ENCODE peak calls at places on chromosomes 11 and 22, in eight cellular contexts. One of them, this sample, is unnamed.

GRCh38 chr11:128283445-128283844 is 303.9 kb downstream of the ETS1 start:
- DNase-seq in fibroblast of mammary gland: no peak
- DNase-seq in cardiac muscle cell: no peak
- DNase-seq in CD8-positive, alpha-beta memory T cell: no peak
- DNase-seq in left ventricle myocardium inferior: no peak
- DNase-seq in CD8-positive, alpha-beta T cell: no peak
- DNase-seq in body of pancreas: no peak
- DNase-seq in upper lobe of right lung: no peak
- DNase-seq in this sample: no peak

GRCh38 chr11:122105009-122105828 is 10.8 kb downstream of the BLID start:
- DNase-seq in fibroblast of mammary gland: no peak
- DNase-seq in upper lobe of right lung: no peak
- DNase-seq in CD8-positive, alpha-beta memory T cell: no peak
- DNase-seq in left ventricle myocardium inferior: no peak
- DNase-seq in CD8-positive, alpha-beta T cell: no peak
- DNase-seq in body of pancreas: no peak
- DNase-seq in cardiac muscle cell: no peak
- DNase-seq in this sample: no peak

GRCh38 chr11:86265194-86265593 is 20.6 kb downstream of the EED start:
- DNase-seq in upper lobe of right lung: no peak
- DNase-seq in cardiac muscle cell: no peak
- DNase-seq in fibroblast of mammary gland: no peak
- DNase-seq in body of pancreas: no peak
- DNase-seq in left ventricle myocardium inferior: no peak
- DNase-seq in CD8-positive, alpha-beta T cell: no peak
- DNase-seq in CD8-positive, alpha-beta memory T cell: no peak
- DNase-seq in this sample: no peak

GRCh38 chr11:107844041-107844440 is 14.5 kb downstream of the SLC35F2 start:
- DNase-seq in body of pancreas: no peak
- DNase-seq in fibroblast of mammary gland: peak
- DNase-seq in CD8-positive, alpha-beta memory T cell: no peak
- DNase-seq in CD8-positive, alpha-beta T cell: no peak
- DNase-seq in cardiac muscle cell: no peak
- DNase-seq in upper lobe of right lung: no peak
- DNase-seq in left ventricle myocardium inferior: no peak
- DNase-seq in this sample: peak

GRCh38 chr11:69213315-69213714 is 57.6 kb downstream of the SMIM38 start:
- DNase-seq in left ventricle myocardium inferior: no peak
- DNase-seq in fibroblast of mammary gland: no peak
- DNase-seq in CD8-positive, alpha-beta T cell: no peak
- DNase-seq in upper lobe of right lung: no peak
- DNase-seq in CD8-positive, alpha-beta memory T cell: no peak
- DNase-seq in cardiac muscle cell: no peak
- DNase-seq in body of pancreas: no peak
- DNase-seq in this sample: no peak

GRCh38 chr11:122646549-122647340 is 8.8 kb upstream of the UBASH3B start:
- DNase-seq in left ventricle myocardium inferior: no peak
- DNase-seq in upper lobe of right lung: no peak
- DNase-seq in body of pancreas: no peak
- DNase-seq in cardiac muscle cell: no peak
- DNase-seq in fibroblast of mammary gland: peak
- DNase-seq in CD8-positive, alpha-beta memory T cell: no peak
- DNase-seq in CD8-positive, alpha-beta T cell: no peak
- DNase-seq in this sample: peak

GRCh38 chr11:46554205-46555162 is 39.3 kb downstream of the AMBRA1 start:
- DNase-seq in CD8-positive, alpha-beta memory T cell: no peak
- DNase-seq in body of pancreas: no peak
- DNase-seq in left ventricle myocardium inferior: no peak
- DNase-seq in fibroblast of mammary gland: peak
- DNase-seq in upper lobe of right lung: no peak
- DNase-seq in cardiac muscle cell: no peak
- DNase-seq in CD8-positive, alpha-beta T cell: no peak
- DNase-seq in this sample: peak

GRCh38 chr11:12706531-12707499 is 32.6 kb downstream of the TEAD1 start:
- DNase-seq in left ventricle myocardium inferior: peak
- DNase-seq in upper lobe of right lung: no peak
- DNase-seq in fibroblast of mammary gland: peak
- DNase-seq in CD8-positive, alpha-beta memory T cell: no peak
- DNase-seq in body of pancreas: peak
- DNase-seq in CD8-positive, alpha-beta T cell: no peak
- DNase-seq in cardiac muscle cell: peak
- DNase-seq in this sample: peak

GRCh38 chr11:57172031-57172430 is 9.7 kb upstream of the LRRC55 start:
- DNase-seq in CD8-positive, alpha-beta T cell: no peak
- DNase-seq in body of pancreas: no peak
- DNase-seq in upper lobe of right lung: no peak
- DNase-seq in left ventricle myocardium inferior: no peak
- DNase-seq in CD8-positive, alpha-beta memory T cell: no peak
- DNase-seq in cardiac muscle cell: no peak
- DNase-seq in fibroblast of mammary gland: no peak
- DNase-seq in this sample: no peak

GRCh38 chr11:34707462-34707840 is 86.6 kb downstream of the EHF start:
- DNase-seq in body of pancreas: no peak
- DNase-seq in upper lobe of right lung: no peak
- DNase-seq in fibroblast of mammary gland: no peak
- DNase-seq in CD8-positive, alpha-beta T cell: peak
- DNase-seq in CD8-positive, alpha-beta memory T cell: no peak
- DNase-seq in cardiac muscle cell: no peak
- DNase-seq in left ventricle myocardium inferior: no peak
- DNase-seq in this sample: no peak

GRCh38 chr11:67355794-67356550 is 2.6 kb upstream of the POLD4 start:
- DNase-seq in body of pancreas: no peak
- DNase-seq in CD8-positive, alpha-beta memory T cell: no peak
- DNase-seq in fibroblast of mammary gland: no peak
- DNase-seq in CD8-positive, alpha-beta T cell: no peak
- DNase-seq in upper lobe of right lung: peak
- DNase-seq in left ventricle myocardium inferior: no peak
- DNase-seq in cardiac muscle cell: no peak
- DNase-seq in this sample: no peak

GRCh38 chr11:61336171-61336935 is 3.3 kb downstream of the TKFC start:
- DNase-seq in body of pancreas: peak
- DNase-seq in CD8-positive, alpha-beta memory T cell: peak
- DNase-seq in upper lobe of right lung: peak
- DNase-seq in left ventricle myocardium inferior: peak
- DNase-seq in cardiac muscle cell: peak
- DNase-seq in CD8-positive, alpha-beta T cell: peak
- DNase-seq in fibroblast of mammary gland: peak
- DNase-seq in this sample: peak

GRCh38 chr11:105829084-105829483 is 193.0 kb downstream of the MSANTD4 start:
- DNase-seq in CD8-positive, alpha-beta memory T cell: no peak
- DNase-seq in upper lobe of right lung: no peak
- DNase-seq in CD8-positive, alpha-beta T cell: no peak
- DNase-seq in fibroblast of mammary gland: no peak
- DNase-seq in left ventricle myocardium inferior: no peak
- DNase-seq in cardiac muscle cell: no peak
- DNase-seq in body of pancreas: no peak
- DNase-seq in this sample: no peak

GRCh38 chr11:130580372-130580771 is 131.9 kb downstream of the ADAMTS15 start:
- DNase-seq in cardiac muscle cell: no peak
- DNase-seq in body of pancreas: no peak
- DNase-seq in CD8-positive, alpha-beta memory T cell: no peak
- DNase-seq in upper lobe of right lung: no peak
- DNase-seq in left ventricle myocardium inferior: peak
- DNase-seq in fibroblast of mammary gland: peak
- DNase-seq in CD8-positive, alpha-beta T cell: no peak
- DNase-seq in this sample: peak

GRCh38 chr22:19423906-19424500 is 7.5 kb downstream of the HIRA start:
- DNase-seq in CD8-positive, alpha-beta memory T cell: no peak
- DNase-seq in left ventricle myocardium inferior: no peak
- DNase-seq in body of pancreas: no peak
- DNase-seq in fibroblast of mammary gland: no peak
- DNase-seq in upper lobe of right lung: no peak
- DNase-seq in cardiac muscle cell: no peak
- DNase-seq in CD8-positive, alpha-beta T cell: no peak
- DNase-seq in this sample: no peak

GRCh38 chr22:33923660-33924246 is 3.5 kb upstream of the LARGE1 start:
- DNase-seq in body of pancreas: peak
- DNase-seq in cardiac muscle cell: peak
- DNase-seq in fibroblast of mammary gland: peak
- DNase-seq in CD8-positive, alpha-beta T cell: peak
- DNase-seq in upper lobe of right lung: no peak
- DNase-seq in CD8-positive, alpha-beta memory T cell: no peak
- DNase-seq in left ventricle myocardium inferior: no peak
- DNase-seq in this sample: peak

GRCh38 chr11:22670803-22671202 is 4.4 kb downstream of the GAS2 start:
- DNase-seq in CD8-positive, alpha-beta T cell: no peak
- DNase-seq in cardiac muscle cell: peak
- DNase-seq in upper lobe of right lung: no peak
- DNase-seq in left ventricle myocardium inferior: no peak
- DNase-seq in CD8-positive, alpha-beta memory T cell: no peak
- DNase-seq in fibroblast of mammary gland: no peak
- DNase-seq in body of pancreas: no peak
- DNase-seq in this sample: no peak

DNA sequence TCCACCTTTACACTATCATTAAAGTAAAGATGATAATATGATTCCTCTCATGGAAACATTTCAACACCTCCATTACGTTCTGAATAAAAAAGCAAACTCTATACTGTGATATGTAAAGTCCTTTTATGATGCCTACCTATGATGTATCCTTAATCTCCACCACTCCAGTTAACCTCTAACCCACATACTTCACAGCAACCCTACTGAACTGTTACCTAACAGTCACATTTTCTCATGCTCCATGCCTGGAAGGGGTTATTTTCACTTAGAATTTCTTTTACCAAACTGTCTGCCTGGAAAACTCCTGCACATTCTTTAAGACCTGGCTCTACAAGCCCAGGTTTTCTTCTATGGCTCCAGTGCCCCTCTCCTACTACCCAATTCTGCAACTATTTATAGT is 129.1 kb downstream of the FCHSD2 start:
- DNase-seq in body of pancreas: no peak
- DNase-seq in CD8-positive, alpha-beta T cell: no peak
- DNase-seq in fibroblast of mammary gland: no peak
- DNase-seq in CD8-positive, alpha-beta memory T cell: no peak
- DNase-seq in upper lobe of right lung: no peak
- DNase-seq in left ventricle myocardium inferior: no peak
- DNase-seq in cardiac muscle cell: no peak
- DNase-seq in this sample: no peak
- H3K4me3 ChIP-seq in body of pancreas: no peak
- H3K4me3 ChIP-seq in CD8-positive, alpha-beta T cell: no peak
- H3K4me3 ChIP-seq in fibroblast of mammary gland: no peak
- H3K4me3 ChIP-seq in CD8-positive, alpha-beta memory T cell: no peak
- H3K4me3 ChIP-seq in upper lobe of right lung: no peak
- H3K4me3 ChIP-seq in left ventricle myocardium inferior: no peak
- H3K4me3 ChIP-seq in cardiac muscle cell: no peak
- H3K4me3 ChIP-seq in this sample: no peak

GRCh38 chr11:109865558-109866186 is 227.5 kb upstream of the ZC3H12C start:
- DNase-seq in left ventricle myocardium inferior: peak
- DNase-seq in CD8-positive, alpha-beta memory T cell: no peak
- DNase-seq in CD8-positive, alpha-beta T cell: no peak
- DNase-seq in fibroblast of mammary gland: no peak
- DNase-seq in upper lobe of right lung: no peak
- DNase-seq in cardiac muscle cell: no peak
- DNase-seq in body of pancreas: peak
- DNase-seq in this sample: no peak

GRCh38 chr11:109864161-109864661 is 229.0 kb upstream of the ZC3H12C start:
- DNase-seq in body of pancreas: no peak
- DNase-seq in cardiac muscle cell: peak
- DNase-seq in upper lobe of right lung: no peak
- DNase-seq in left ventricle myocardium inferior: no peak
- DNase-seq in fibroblast of mammary gland: no peak
- DNase-seq in CD8-positive, alpha-beta T cell: no peak
- DNase-seq in CD8-positive, alpha-beta memory T cell: no peak
- DNase-seq in this sample: no peak

GRCh38 chr11:109867784-109868183 is 225.4 kb upstream of the ZC3H12C start:
- DNase-seq in body of pancreas: no peak
- DNase-seq in CD8-positive, alpha-beta memory T cell: no peak
- DNase-seq in cardiac muscle cell: no peak
- DNase-seq in left ventricle myocardium inferior: no peak
- DNase-seq in CD8-positive, alpha-beta T cell: no peak
- DNase-seq in fibroblast of mammary gland: no peak
- DNase-seq in upper lobe of right lung: no peak
- DNase-seq in this sample: no peak

GRCh38 chr11:109862808-109863207 is 230.4 kb upstream of the ZC3H12C start:
- DNase-seq in upper lobe of right lung: no peak
- DNase-seq in CD8-positive, alpha-beta T cell: no peak
- DNase-seq in cardiac muscle cell: no peak
- DNase-seq in body of pancreas: no peak
- DNase-seq in left ventricle myocardium inferior: no peak
- DNase-seq in fibroblast of mammary gland: no peak
- DNase-seq in CD8-positive, alpha-beta memory T cell: no peak
- DNase-seq in this sample: no peak

GRCh38 chr11:109864834-109865557 is 228.2 kb upstream of the ZC3H12C start:
- DNase-seq in CD8-positive, alpha-beta T cell: no peak
- DNase-seq in left ventricle myocardium inferior: no peak
- DNase-seq in upper lobe of right lung: no peak
- DNase-seq in body of pancreas: no peak
- DNase-seq in CD8-positive, alpha-beta memory T cell: no peak
- DNase-seq in fibroblast of mammary gland: peak
- DNase-seq in cardiac muscle cell: peak
- DNase-seq in this sample: peak
- H3K4me3 ChIP-seq in CD8-positive, alpha-beta T cell: no peak
- H3K4me3 ChIP-seq in left ventricle myocardium inferior: no peak
- H3K4me3 ChIP-seq in upper lobe of right lung: no peak
- H3K4me3 ChIP-seq in body of pancreas: no peak
- H3K4me3 ChIP-seq in CD8-positive, alpha-beta memory T cell: no peak
- H3K4me3 ChIP-seq in fibroblast of mammary gland: no peak
- H3K4me3 ChIP-seq in cardiac muscle cell: no peak
- H3K4me3 ChIP-seq in this sample: no peak

DNA sequence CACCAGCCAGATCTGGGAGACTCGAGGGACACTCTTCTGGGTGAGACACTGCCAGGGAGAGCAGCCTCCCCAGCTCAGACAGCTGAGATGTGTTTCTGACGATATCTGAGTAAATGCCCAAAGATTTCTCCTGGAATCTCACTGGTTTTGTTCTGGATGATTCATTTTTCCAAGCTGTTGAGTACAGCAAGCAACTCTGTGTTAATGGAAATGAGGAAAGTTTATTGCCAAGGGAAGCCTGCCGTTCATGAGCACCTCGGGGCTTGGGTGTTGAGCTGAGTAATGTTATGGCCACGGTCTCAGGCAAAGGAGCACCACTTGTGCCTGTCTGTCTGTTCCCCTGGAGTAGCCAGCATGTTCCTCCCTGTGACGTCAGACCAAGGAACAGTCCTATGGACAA is 1132.4 kb downstream of the BRD1 start:
- DNase-seq in body of pancreas: no peak
- DNase-seq in left ventricle myocardium inferior: no peak
- DNase-seq in fibroblast of mammary gland: no peak
- DNase-seq in cardiac muscle cell: no peak
- DNase-seq in CD8-positive, alpha-beta T cell: no peak
- DNase-seq in upper lobe of right lung: no peak
- DNase-seq in CD8-positive, alpha-beta memory T cell: no peak
- DNase-seq in this sample: no peak
- H3K4me3 ChIP-seq in body of pancreas: no peak
- H3K4me3 ChIP-seq in left ventricle myocardium inferior: no peak
- H3K4me3 ChIP-seq in fibroblast of mammary gland: no peak
- H3K4me3 ChIP-seq in cardiac muscle cell: no peak
- H3K4me3 ChIP-seq in CD8-positive, alpha-beta T cell: no peak
- H3K4me3 ChIP-seq in upper lobe of right lung: no peak
- H3K4me3 ChIP-seq in CD8-positive, alpha-beta memory T cell: no peak
- H3K4me3 ChIP-seq in this sample: no peak

GRCh38 chr22:37632174-37633081 is 7.0 kb upstream of the SH3BP1 start:
- DNase-seq in CD8-positive, alpha-beta memory T cell: no peak
- DNase-seq in left ventricle myocardium inferior: no peak
- DNase-seq in CD8-positive, alpha-beta T cell: no peak
- DNase-seq in cardiac muscle cell: no peak
- DNase-seq in body of pancreas: no peak
- DNase-seq in upper lobe of right lung: no peak
- DNase-seq in fibroblast of mammary gland: no peak
- DNase-seq in this sample: no peak
- H3K4me3 ChIP-seq in CD8-positive, alpha-beta memory T cell: peak
- H3K4me3 ChIP-seq in left ventricle myocardium inferior: no peak
- H3K4me3 ChIP-seq in CD8-positive, alpha-beta T cell: peak
- H3K4me3 ChIP-seq in cardiac muscle cell: no peak
- H3K4me3 ChIP-seq in body of pancreas: no peak
- H3K4me3 ChIP-seq in upper lobe of right lung: no peak
- H3K4me3 ChIP-seq in fibroblast of mammary gland: no peak
- H3K4me3 ChIP-seq in this sample: no peak

This sample was measured in astrocyte of the spinal cord.